ENCODE peak calls at places on chromosomes 12 and 14, in five cellular contexts. D is astrocyte of the spinal cord, Z is left ventricle myocardium inferior, O is foreskin fibroblast, Y is lung. A is an unnamed sample.

GRCh38 chr14:106831322-106831720 is 1304.9 kb downstream of the TMEM121 start:
- DNase-seq in D (no peak), Z (no peak), O (no peak), Y (no peak), A (no peak)

GRCh38 chr14:49670475-49670874 is 17.5 kb downstream of the POLE2 start:
- DNase-seq in D (no peak), Z (no peak), O (no peak), Y (no peak), A (no peak)

GRCh38 chr12:3750616-3751015 is 2.3 kb downstream of the CRACR2A start:
- DNase-seq in D (no peak), Z (no peak), O (no peak), Y (no peak), A (peak)

GRCh38 chr14:101980700-101981099 is 16.3 kb downstream of the DYNC1H1 start:
- DNase-seq in D (peak), Z (no peak), O (peak), Y (peak), A (no peak)

GRCh38 chr12:26143291-26143690 is 18.5 kb upstream of the BHLHE41 start:
- DNase-seq in D (no peak), Z (no peak), O (no peak), Y (no peak), A (no peak)

GRCh38 chr14:70934502-70935134 is 27.4 kb downstream of the PCNX1 start:
- DNase-seq in D (peak), Z (no peak), O (peak), Y (no peak), A (no peak)

GRCh38 chr12:66331016-66331415 is 28.7 kb downstream of the HELB start:
- DNase-seq in D (no peak), Z (no peak), O (no peak), Y (no peak), A (no peak)

GRCh38 chr14:75711134-75711795 is 50.2 kb downstream of the TTLL5 start:
- DNase-seq in D (peak), Z (no peak), O (peak), Y (no peak), A (no peak)

GRCh38 chr12:127966331-127966730 is 300.6 kb upstream of the TMEM132C start:
- DNase-seq in D (no peak), Z (no peak), O (no peak), Y (no peak), A (no peak)

GRCh38 chr12:95857151-95857550 is 1.6 kb upstream of the SNRPF start:
- DNase-seq in D (no peak), Z (no peak), O (no peak), Y (no peak), A (no peak)

GRCh38 chr12:2018401-2018800 is 14.1 kb upstream of the DCP1B start:
- DNase-seq in D (no peak), Z (no peak), O (no peak), Y (no peak), A (no peak)

GRCh38 chr12:107610030-107610859 is 75.4 kb upstream of the PWP1 start:
- DNase-seq in D (peak), Z (no peak), O (peak), Y (no peak), A (no peak)

GRCh38 chr14:74417611-74418010 is 8.4 kb downstream of the SYNDIG1L start:
- DNase-seq in D (no peak), Z (no peak), O (no peak), Y (no peak), A (no peak)

GRCh38 chr12:124411291-124411878 is 116.5 kb downstream of the RFLNA start:
- DNase-seq in D (peak), Z (no peak), O (peak), Y (no peak), A (no peak)

GRCh38 chr12:104805186-104805585 is 152.9 kb downstream of the SLC41A2 start:
- DNase-seq in D (peak), Z (no peak), O (peak), Y (no peak), A (no peak)

GRCh38 chr12:49867580-49868341 is 24.9 kb upstream of the BCDIN3D start:
- DNase-seq in D (no peak), Z (no peak), O (no peak), Y (peak), A (no peak)

GRCh38 chr14:103973354-103973753 is 31.0 kb upstream of the RD3L start:
- DNase-seq in D (no peak), Z (no peak), O (no peak), Y (no peak), A (no peak)

GRCh38 chr14:65476942-65477318 is 64.4 kb downstream of the FUT8 start:
- DNase-seq in D (no peak), Z (no peak), O (no peak), Y (no peak), A (no peak)

GRCh38 chr12:132218519-132218860 is 74.2 kb downstream of the NOC4L start:
- DNase-seq in D (no peak), Z (no peak), O (no peak), Y (no peak), A (no peak)

DNA sequence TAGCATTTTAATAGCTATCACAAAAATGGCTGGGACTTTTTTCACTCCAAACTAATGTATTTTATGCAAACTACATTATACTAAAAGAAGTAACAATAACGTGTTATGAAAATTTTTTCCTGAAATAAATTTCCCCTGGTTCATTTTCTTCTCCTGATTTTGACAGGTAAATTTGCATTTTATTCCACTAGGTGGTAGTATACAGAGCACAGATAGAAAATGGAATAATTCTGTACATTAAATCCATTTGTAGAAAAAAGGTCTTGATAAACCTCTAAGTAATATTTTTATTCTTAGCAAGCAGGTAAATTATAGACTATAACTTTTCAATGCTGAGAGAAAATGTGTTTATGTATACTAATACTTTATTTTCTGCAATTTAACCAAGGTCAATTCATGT is 96.5 kb downstream of the BCAT1 start:
- DNase-seq in D (peak), Z (no peak), O (no peak), Y (no peak), A (no peak)
- TF ChIP-seq CTCF in D (peak), Z (peak), O (peak), Y (no peak), A (peak)

DNA sequence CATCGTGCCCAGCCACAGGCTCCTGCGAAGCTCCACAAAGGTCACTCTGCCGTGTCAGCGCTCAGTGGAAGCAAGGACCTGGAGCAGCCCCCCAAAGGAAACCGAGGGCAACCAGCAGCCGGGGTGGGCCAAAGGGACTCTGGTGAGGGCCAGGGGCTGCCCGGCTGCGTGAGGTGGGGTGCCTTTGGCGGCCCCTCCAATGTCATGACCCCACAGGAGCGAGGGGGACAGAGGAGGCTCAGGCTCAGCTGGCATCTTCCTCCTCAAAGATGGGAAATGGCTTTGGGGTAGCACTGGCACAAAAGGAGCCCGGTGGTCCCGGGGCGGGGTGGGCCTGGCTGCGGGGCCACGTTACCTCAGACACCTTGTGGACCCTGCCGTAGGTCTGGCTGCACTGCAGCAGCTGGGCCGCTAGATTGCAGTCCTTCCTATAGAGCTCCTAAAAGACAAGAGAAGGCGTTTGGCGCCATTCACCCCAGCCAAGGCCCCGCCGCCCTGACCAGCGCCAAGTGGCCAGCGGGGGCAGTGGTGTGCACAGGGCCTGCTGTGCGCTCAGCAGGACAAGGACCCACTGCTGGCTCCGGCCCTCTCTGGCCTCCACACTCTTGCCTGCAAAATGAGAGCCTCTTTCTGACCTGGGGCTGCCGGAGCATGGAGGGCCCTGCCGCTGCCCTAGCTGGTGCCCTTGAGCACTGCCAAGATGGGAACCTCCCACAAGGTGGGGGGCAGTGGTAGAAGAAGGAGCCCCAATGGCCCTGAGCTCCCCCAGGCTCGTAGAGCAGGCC is 46.9 kb downstream of the BEGAIN start:
- DNase-seq in D (no peak), Z (peak), O (no peak), Y (no peak), A (no peak)
- TF ChIP-seq CTCF in D (peak), Z (peak), O (no peak), Y (no peak), A (peak)

GRCh38 chr14:93536945-93537344 is 106.2 kb downstream of the UNC79 start:
- DNase-seq in D (no peak), Z (no peak), O (no peak), Y (no peak), A (no peak)
- TF ChIP-seq CTCF in D (no peak), Z (no peak), O (no peak), Y (no peak), A (peak)

DNA sequence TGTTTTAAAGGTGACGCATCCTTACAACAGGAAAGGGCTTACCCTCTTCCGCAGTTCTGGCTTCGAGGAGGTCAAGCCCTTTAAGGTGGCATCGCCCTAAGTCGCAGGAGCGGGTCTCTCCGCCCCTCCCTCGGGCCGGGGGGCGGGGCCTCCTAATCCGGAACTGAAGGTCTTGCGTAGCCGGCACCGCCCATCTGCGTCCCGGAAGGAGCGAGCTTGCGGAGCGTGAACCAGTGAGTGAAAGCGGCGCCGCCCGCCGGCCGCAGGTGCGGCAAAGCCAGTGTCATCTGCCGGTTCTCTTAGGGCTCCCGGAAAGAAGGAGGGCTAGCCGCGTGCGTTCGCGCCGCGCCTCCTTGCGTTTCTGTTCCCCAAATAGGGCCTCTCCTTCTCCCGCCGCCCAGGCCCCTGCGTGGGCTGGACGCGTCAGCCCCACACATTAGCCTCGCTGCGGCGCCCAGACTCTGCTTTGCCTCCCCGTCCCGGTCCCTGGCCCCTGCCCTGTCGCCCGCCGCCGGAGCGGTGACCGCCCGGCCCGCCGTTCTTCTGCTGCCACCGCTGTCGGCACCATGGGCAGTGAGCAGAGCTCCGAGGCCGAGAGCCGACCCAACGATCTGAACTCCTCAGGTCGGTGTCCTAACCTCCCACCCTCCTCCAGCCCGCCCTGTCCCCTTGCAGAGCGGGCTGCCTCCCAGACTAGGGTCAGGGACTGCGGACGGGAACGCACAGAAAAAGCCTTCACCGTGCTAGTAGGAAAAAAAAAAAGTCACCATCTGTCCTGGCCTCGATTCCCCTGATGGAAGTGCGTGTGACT is at the start of gene BORCS5:
- DNase-seq in D (peak), Z (peak), O (peak), Y (peak), A (peak)
- TF ChIP-seq CTCF in D (no peak), Z (peak), O (peak), Y (peak), A (peak)

A was measured in type B pancreatic cell.